ENCODE peak calls at places on chromosomes 5 and 9, in eight cellular contexts. R is lung microvascular endothelial cell; K is HT1080; M is progenitor cell of endocrine pancreas; V is AG04450; O is activated T-helper 9 cell treated with anti-CD3 and anti-CD28 coated beads, Interleukin-2, amount 50 U/mL, for 16 hours; A is SHP77; W is GM20000. I is an unnamed sample.

GRCh38 chr9:97243606-97244005 is 63.9 kb upstream of the CCDC180 start:
- DNase-seq in W (no peak), O (no peak), R (no peak), K (no peak), V (no peak), A (no peak), M (no peak), I (no peak)

GRCh38 chr9:97990259-97990658 is 7.1 kb downstream of the ANP32B start:
- DNase-seq in R (no peak), V (peak; percentile 42), W (no peak), M (no peak), A (no peak), K (peak; percentile 79), O (no peak), I (no peak)

GRCh38 chr9:121944741-121945191 is 148.3 kb downstream of the TTLL11 start:
- DNase-seq in M (no peak), O (no peak), A (no peak), K (peak; percentile 68), V (no peak), R (no peak), W (no peak), I (no peak)

GRCh38 chr9:13688990-13689600 is 409.6 kb upstream of the MPDZ start:
- DNase-seq in O (no peak), K (peak; percentile 4), M (no peak), W (no peak), R (peak; percentile 84), A (no peak), V (no peak), I (no peak)

GRCh38 chr9:98374385-98375051 is 119.1 kb upstream of the TBC1D2 start:
- DNase-seq in R (no peak), K (peak; percentile 90), A (no peak), O (no peak), M (no peak), V (peak; percentile 65), W (no peak), I (no peak)

GRCh38 chr9:70411141-70411929 is 3.1 kb downstream of the KLF9 start:
- DNase-seq in A (no peak), M (no peak), V (no peak), K (peak; percentile 69), O (peak; percentile 28), R (peak; percentile 81), W (peak; percentile 19), I (peak; percentile 70)

GRCh38 chr9:69485466-69485865 is 160.5 kb downstream of the ENTREP1 start:
- DNase-seq in K (no peak), A (no peak), M (no peak), W (no peak), V (no peak), O (no peak), R (no peak), I (no peak)

GRCh38 chr5:174920906-174921550 is 196.6 kb downstream of the MSX2 start:
- DNase-seq in A (no peak), V (no peak), M (no peak), O (no peak), K (no peak), R (no peak), W (no peak), I (no peak)

GRCh38 chr5:25909163-25909562 is 1129.2 kb downstream of the CDH9 start:
- DNase-seq in K (no peak), R (no peak), V (no peak), M (no peak), W (no peak), A (no peak), O (no peak), I (no peak)

GRCh38 chr5:6634788-6635430 is 1.7 kb downstream of the SRD5A1 start:
- DNase-seq in A (no peak), W (no peak), K (no peak), M (no peak), O (no peak), R (no peak), V (no peak), I (no peak)

GRCh38 chr5:174599992-174600391 is 124.4 kb upstream of the MSX2 start:
- DNase-seq in A (no peak), R (no peak), V (no peak), W (no peak), O (no peak), M (no peak), K (no peak), I (no peak)

GRCh38 chr5:98796197-98796972 is 22.9 kb downstream of the RGMB start:
- DNase-seq in W (peak; percentile 63), O (peak; percentile 3), A (peak; percentile 15), V (no peak), M (peak; percentile 32), K (peak; percentile 59), R (peak; percentile 71), I (no peak)

GRCh38 chr5:99034336-99034735 is 105.5 kb upstream of the CHD1 start:
- DNase-seq in V (no peak), A (no peak), M (no peak), R (no peak), W (no peak), K (no peak), O (no peak), I (no peak)

GRCh38 chr9:131045300-131046092 is 36.5 kb downstream of the LAMC3 start:
- DNase-seq in W (no peak), K (no peak), A (no peak), O (no peak), V (no peak), M (no peak), R (no peak), I (no peak)

GRCh38 chr9:74953235-74953741 is 576 bp upstream of the C9orf40 start:
- DNase-seq in M (no peak), A (no peak), K (no peak), V (no peak), O (no peak), W (no peak), R (no peak), I (no peak)

GRCh38 chr9:4080889-4081548 is 218.8 kb downstream of the GLIS3 start:
- DNase-seq in R (no peak), K (no peak), W (no peak), M (no peak), A (no peak), V (no peak), O (no peak), I (no peak)

GRCh38 chr9:91131433-91131839 is 230.3 kb downstream of the AUH start:
- DNase-seq in W (no peak), R (peak; percentile 90), M (no peak), K (peak; percentile 95), O (peak; percentile 56), A (no peak), V (peak; percentile 92), I (no peak)

GRCh38 chr5:54761213-54761701 is 224.1 kb downstream of the ESM1 start:
- DNase-seq in V (peak; percentile 82), A (no peak), O (no peak), W (no peak), M (no peak), R (peak; percentile 52), K (peak; percentile 70), I (peak; percentile 54)

I was measured in tibial nerve.